ENCODE peak calls at places on chromosomes 6 and 20, in four cellular contexts. X, O, B and V are unnamed samples.

GRCh38 chr6:36839819-36840379 is 655 bp upstream of the CPNE5 start:
- DNase-seq in B (peak; percentile 4), X (no peak), O (peak; percentile 89), V (peak; percentile 63)

GRCh38 chr20:5000263-5001173 is 792 bp downstream of the SLC23A2 start:
- DNase-seq in X (no peak), B (no peak), O (no peak), V (no peak)

GRCh38 chr6:89044988-89045387 is 35.6 kb upstream of the PNRC1 start:
- DNase-seq in X (no peak), B (no peak), O (no peak), V (no peak)

GRCh38 chr6:108750801-108751200 is 97.4 kb upstream of the ARMC2 start:
- DNase-seq in O (no peak), B (no peak), X (no peak), V (no peak)

GRCh38 chr6:125095501-125096301 is 57.9 kb upstream of the TPD52L1 start:
- DNase-seq in B (no peak), O (no peak), X (no peak), V (no peak)

GRCh38 chr6:15331143-15331542 is 85.3 kb downstream of the JARID2 start:
- DNase-seq in O (no peak), B (no peak), X (no peak), V (no peak)

GRCh38 chr6:36319436-36319762 is 17.3 kb downstream of the BNIP5 start:
- DNase-seq in X (no peak), O (no peak), B (no peak), V (no peak)

GRCh38 chr6:15386756-15387112 is 140.9 kb downstream of the JARID2 start:
- DNase-seq in O (no peak), B (no peak), X (no peak), V (no peak)

GRCh38 chr20:29123861-29124260 is 2133.6 kb upstream of the DEFB115 start:
- DNase-seq in B (no peak), O (no peak), X (no peak), V (no peak)

GRCh38 chr20:19735446-19735845 is 22.6 kb upstream of the RIN2 start:
- DNase-seq in B (peak; percentile 19), O (no peak), X (peak; percentile 3), V (no peak)

GRCh38 chr6:145809785-145810184 is 4.8 kb downstream of the FBXO30 start:
- DNase-seq in O (no peak), B (no peak), X (no peak), V (no peak)

GRCh38 chr6:163986313-163986712 is 571.8 kb downstream of the QKI start:
- DNase-seq in X (no peak), O (no peak), B (no peak), V (no peak)

GRCh38 chr20:47785321-47785899 is at the start of gene SULF2:
- DNase-seq in X (no peak), O (no peak), B (no peak), V (no peak)

GRCh38 chr20:54195483-54196472 is 12.1 kb upstream of the PFDN4 start:
- DNase-seq in X (peak; percentile 47), O (no peak), B (no peak), V (no peak)

GRCh38 chr6:54697423-54697822 is 149.1 kb upstream of the FAM83B start:
- DNase-seq in X (no peak), O (no peak), B (peak; percentile 12), V (no peak)

GRCh38 chr6:62516287-62517152 is 230.5 kb upstream of the KHDRBS2 start:
- DNase-seq in X (no peak), O (no peak), B (no peak), V (peak; percentile 5)

GRCh38 chr6:137728386-137729349 is 138.4 kb upstream of the TNFAIP3 start:
- DNase-seq in O (no peak), B (no peak), X (no peak), V (no peak)

GRCh38 chr20:38961530-38962043 is 557 bp upstream of the DHX35 start:
- DNase-seq in B (no peak), X (no peak), O (no peak), V (no peak)

GRCh38 chr6:107744927-107745326 is 79.2 kb downstream of the SCML4 start:
- DNase-seq in B (no peak), O (no peak), X (no peak), V (no peak)

GRCh38 chr20:44174996-44175766 is 11.8 kb downstream of the JPH2 start:
- DNase-seq in X (no peak), O (no peak), B (no peak), V (no peak)

GRCh38 chr6:14664112-14664592 is 546.6 kb downstream of the CD83 start:
- DNase-seq in X (no peak), O (no peak), B (no peak), V (no peak)

GRCh38 chr20:47854687-47855212 is 69.5 kb upstream of the SULF2 start:
- DNase-seq in O (no peak), B (peak; percentile 58), X (no peak), V (peak; percentile 41)

GRCh38 chr6:10146723-10147451 is 268.0 kb downstream of the TFAP2A start:
- DNase-seq in B (peak; percentile 40), O (peak; percentile 66), X (peak; percentile 8), V (no peak)

GRCh38 chr6:143766185-143766553 is 77.0 kb upstream of the LTV1 start:
- DNase-seq in B (no peak), X (no peak), O (no peak), V (no peak)

GRCh38 chr6:44312901-44313788 is at the start of gene AARS2:
- DNase-seq in X (peak; percentile 49), O (peak; percentile 96), B (peak; percentile 81), V (peak; percentile 99)

GRCh38 chr20:57473246-57474042 is 51.5 kb downstream of the CTCFL start:
- DNase-seq in B (no peak), X (peak; percentile 68), O (no peak), V (no peak)

GRCh38 chr6:72675396-72675795 is 53.5 kb downstream of the KCNQ5 start:
- DNase-seq in X (no peak), O (no peak), B (no peak), V (no peak)

GRCh38 chr6:157107915-157108651 is 215.2 kb downstream of the TMEM242 start:
- DNase-seq in X (no peak), O (peak; percentile 65), B (no peak), V (no peak)

GRCh38 chr20:12255571-12255970 is 337.9 kb downstream of the BTBD3 start:
- DNase-seq in B (no peak), X (no peak), O (no peak), V (no peak)

GRCh38 chr6:129498950-129499870 is 210.8 kb downstream of the ARHGAP18 start:
- DNase-seq in B (peak; percentile 67), X (no peak), O (peak; percentile 31), V (no peak)

GRCh38 chr20:41145821-41146620 is 8.7 kb downstream of the PLCG1 start:
- DNase-seq in B (no peak), O (no peak), X (no peak), V (no peak)

DNA sequence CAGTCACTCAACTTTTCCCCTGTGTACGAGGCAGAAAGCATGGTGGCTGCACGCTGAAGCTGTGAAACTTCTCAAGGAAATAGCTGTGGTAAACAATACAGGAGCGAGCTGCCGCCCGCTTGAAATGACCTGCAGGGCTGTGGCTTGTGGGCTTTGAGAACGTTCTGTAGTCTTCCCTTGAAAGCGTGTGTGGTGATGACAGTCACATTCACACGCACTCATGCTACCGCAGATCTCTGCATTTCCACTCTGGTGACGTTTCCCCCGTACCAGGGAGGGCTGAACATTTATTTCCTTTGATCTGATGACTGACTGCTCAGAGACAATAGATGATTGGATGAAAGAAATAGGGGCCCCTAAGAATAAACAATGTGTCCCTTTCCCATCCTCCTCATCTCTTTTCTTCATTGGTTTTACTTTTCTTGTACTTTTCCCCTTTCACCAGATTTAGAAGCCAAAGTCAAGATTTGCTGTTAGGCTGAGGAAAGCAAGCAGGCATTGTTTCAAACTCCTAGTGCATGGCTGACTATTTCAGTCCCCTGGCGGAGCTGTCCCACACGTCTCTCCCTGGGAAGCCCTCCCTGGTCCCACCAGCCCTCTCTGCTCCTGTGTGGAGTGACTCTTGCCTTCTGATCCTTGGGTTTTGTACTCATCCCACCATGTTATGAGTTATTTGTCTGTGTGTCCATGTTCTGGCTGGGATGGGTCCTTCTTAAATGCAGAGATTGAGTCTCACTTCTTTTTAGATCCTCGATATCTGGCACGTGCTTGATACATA is 3.9 kb downstream of the SYTL3 start:
- DNase-seq in B (no peak), X (peak; percentile 91), O (no peak), V (no peak)
- TF ChIP-seq EGR1 in B (no peak), X (peak; percentile 20), O (no peak), V (no peak)

DNA sequence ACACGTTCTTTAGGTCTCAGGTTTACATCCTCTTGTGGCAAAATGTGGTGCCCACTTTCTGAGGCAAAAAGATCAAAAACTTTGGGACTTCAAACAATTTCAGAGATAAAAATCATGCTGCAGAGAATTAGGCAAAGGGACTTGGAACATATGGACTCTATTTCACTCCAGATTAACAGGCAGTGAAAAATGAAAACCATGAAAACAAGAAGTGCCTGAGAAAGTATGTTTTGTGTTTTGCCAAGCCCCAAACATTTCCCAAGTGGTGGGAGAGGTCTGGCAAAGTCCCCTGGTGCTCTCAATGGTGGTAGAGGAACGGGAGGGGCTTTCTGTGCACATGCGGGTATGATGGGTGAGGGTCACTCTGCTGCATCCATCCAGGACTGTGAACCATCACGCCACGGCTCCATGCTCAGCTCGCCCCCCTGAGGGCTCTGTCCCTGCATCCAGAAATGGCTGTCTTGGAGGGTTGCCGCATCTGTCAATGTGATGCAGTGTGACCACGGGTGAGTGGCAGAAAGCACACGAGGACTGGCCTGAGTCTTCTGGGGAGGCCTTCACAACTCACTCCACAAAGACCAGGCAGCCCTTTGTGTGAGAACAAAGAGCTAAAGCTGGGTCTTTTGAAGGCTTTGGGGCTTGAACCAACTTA is 43.2 kb upstream of the TBC1D7 start:
- DNase-seq in O (no peak), B (no peak), X (no peak), V (no peak)
- TF ChIP-seq EGR1 in O (no peak), B (no peak), X (no peak), V (no peak)

GRCh38 chr6:98593676-98594075 is 240.7 kb upstream of the POU3F2 start:
- DNase-seq in B (no peak), O (no peak), X (no peak), V (no peak)

GRCh38 chr6:98586163-98586562 is 248.2 kb upstream of the POU3F2 start:
- DNase-seq in X (no peak), B (no peak), O (no peak), V (no peak)

DNA sequence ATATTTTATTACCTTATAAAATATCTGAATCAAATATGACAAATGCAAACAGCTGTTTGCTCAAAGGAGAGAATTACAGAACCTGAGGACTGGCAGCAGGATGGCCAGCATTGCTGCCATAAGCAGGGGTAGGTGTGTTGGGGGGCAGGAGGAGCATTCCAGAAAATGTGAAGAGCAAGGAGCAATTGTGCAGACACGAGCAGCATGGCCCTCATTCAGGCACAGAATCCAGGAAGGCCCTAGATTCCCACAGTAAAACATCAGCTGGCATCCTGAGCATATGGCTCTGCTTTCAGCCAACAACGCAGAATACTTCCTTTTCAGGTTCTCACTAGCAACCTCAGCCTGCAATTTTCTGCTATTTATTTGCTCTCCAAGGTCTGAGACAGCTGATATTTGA is 243.4 kb upstream of the POU3F2 start:
- DNase-seq in O (no peak), B (no peak), X (no peak), V (no peak)
- TF ChIP-seq EGR1 in O (no peak), B (no peak), X (no peak), V (no peak)

GRCh38 chr6:106161893-106162292 is 75.8 kb downstream of the PRDM1 start:
- DNase-seq in O (no peak), X (no peak), B (no peak), V (no peak)

GRCh38 chr6:106161475-106161874 is 75.3 kb downstream of the PRDM1 start:
- DNase-seq in X (no peak), O (no peak), B (no peak), V (no peak)

GRCh38 chr6:106163446-106163965 is 77.4 kb downstream of the PRDM1 start:
- DNase-seq in X (peak; percentile 69), B (no peak), O (no peak), V (no peak)

GRCh38 chr6:106163966-106164877 is 78.1 kb downstream of the PRDM1 start:
- DNase-seq in X (peak; percentile 87), O (no peak), B (no peak), V (no peak)

GRCh38 chr6:106162926-106163325 is 76.8 kb downstream of the PRDM1 start:
- DNase-seq in O (no peak), B (no peak), X (no peak), V (no peak)
- TF ChIP-seq EGR1 in O (no peak), B (no peak), X (no peak), V (no peak)